ENCODE peak calls at places on chromosomes 5 and 9, in ten cellular contexts. L is neural crest cell, O is tibial nerve, G is A549, A is B cell, T is endothelial cell, D is lower leg skin, J is tibial artery, Z is foreskin fibroblast, P is MCF 10A. V is an unnamed sample.
A peak's percentile ranks its signal among the peaks of the same experiment; 100 is the strongest.

GRCh38 chr5:178466342-178466741 is 123.9 kb downstream of the COL23A1 start:
- DNase-seq in A (no peak), L (no peak), O (no peak), Z (no peak), D (peak; percentile 76), T (no peak), J (no peak), P (no peak), G (no peak), V (no peak)

GRCh38 chr5:170843870-170844269 is 17.9 kb upstream of the RANBP17 start:
- DNase-seq in O (no peak), G (no peak), L (no peak), Z (no peak), P (no peak), T (no peak), J (no peak), D (no peak), A (no peak), V (no peak)

GRCh38 chr5:139126711-139127111 is 71.5 kb downstream of the SIL1 start:
- DNase-seq in Z (no peak), O (no peak), L (no peak), J (no peak), T (no peak), P (no peak), A (no peak), G (no peak), D (no peak), V (no peak)

GRCh38 chr9:120394058-120394669 is 185.8 kb downstream of the CDK5RAP2 start:
- DNase-seq in O (no peak), J (no peak), Z (peak; percentile 97), L (no peak), A (peak; percentile 35), D (peak; percentile 8), G (no peak), P (peak; percentile 93), T (no peak), V (no peak)

GRCh38 chr9:76688471-76689238 is 75.6 kb upstream of the PCA3 start:
- DNase-seq in D (no peak), G (no peak), P (peak; percentile 64), A (no peak), O (no peak), J (no peak), Z (peak; percentile 77), T (no peak), L (no peak), V (no peak)

GRCh38 chr9:29212590-29213373 is 1639.5 kb upstream of the C9orf72 start:
- DNase-seq in G (peak; percentile 44), D (no peak), P (peak; percentile 59), L (peak; percentile 29), T (peak; percentile 58), J (no peak), A (no peak), Z (no peak), O (no peak), V (peak; percentile 45)

GRCh38 chr5:2739360-2740050 is 12.0 kb downstream of the IRX2 start:
- DNase-seq in Z (peak; percentile 67), J (no peak), A (no peak), L (peak; percentile 33), P (peak; percentile 27), G (no peak), D (peak; percentile 87), T (peak; percentile 41), O (no peak), V (no peak)

GRCh38 chr5:191036-191948 is at the start of gene LRRC14B:
- DNase-seq in A (no peak), G (no peak), L (no peak), D (no peak), Z (no peak), J (no peak), T (no peak), O (no peak), P (no peak), V (peak; percentile 64)

GRCh38 chr5:44292736-44293135 is 96.5 kb downstream of the FGF10 start:
- DNase-seq in O (no peak), G (no peak), L (no peak), Z (no peak), P (no peak), T (no peak), D (no peak), J (no peak), A (no peak), V (no peak)

GRCh38 chr5:115855959-115856358 is 14.2 kb downstream of the AP3S1 start:
- DNase-seq in G (no peak), A (no peak), Z (peak; percentile 54), D (no peak), J (no peak), L (no peak), T (no peak), P (peak; percentile 75), O (no peak), V (no peak)

GRCh38 chr9:36091028-36091953 is 45.2 kb upstream of the GLIPR2 start:
- DNase-seq in L (no peak), T (no peak), A (no peak), P (peak; percentile 27), Z (peak; percentile 51), O (no peak), G (no peak), J (no peak), D (no peak), V (no peak)

GRCh38 chr5:154460172-154460571 is 14.4 kb downstream of the SAP30L start:
- DNase-seq in A (no peak), L (no peak), O (no peak), T (no peak), G (no peak), D (no peak), P (no peak), Z (no peak), J (no peak), V (no peak)

GRCh38 chr5:122907238-122907637 is 61.8 kb downstream of the SNX24 start:
- DNase-seq in O (no peak), J (no peak), L (no peak), T (no peak), A (no peak), G (peak; percentile 35), P (peak; percentile 66), Z (peak; percentile 51), D (no peak), V (no peak)

GRCh38 chr5:111278824-111279504 is 54.8 kb downstream of the CAMK4 start:
- DNase-seq in G (peak; percentile 35), D (peak; percentile 89), Z (peak; percentile 43), L (peak; percentile 66), J (peak; percentile 38), T (peak; percentile 88), A (peak; percentile 60), O (peak; percentile 60), P (peak; percentile 74), V (peak; percentile 49)

GRCh38 chr9:77981332-77981731 is 50.3 kb downstream of the GNAQ start:
- DNase-seq in L (no peak), P (peak; percentile 82), T (no peak), J (no peak), D (no peak), A (no peak), O (no peak), Z (peak; percentile 64), G (no peak), V (no peak)

GRCh38 chr9:136623849-136624183 is 38.9 kb upstream of the EGFL7 start:
- DNase-seq in G (no peak), D (no peak), T (no peak), O (no peak), L (no peak), J (no peak), P (peak; percentile 95), Z (no peak), A (no peak), V (no peak)

GRCh38 chr5:93892481-93892880 is 151.1 kb upstream of the POU5F2 start:
- DNase-seq in T (no peak), A (no peak), D (no peak), L (no peak), P (no peak), J (no peak), O (no peak), Z (no peak), G (no peak), V (no peak)

DNA sequence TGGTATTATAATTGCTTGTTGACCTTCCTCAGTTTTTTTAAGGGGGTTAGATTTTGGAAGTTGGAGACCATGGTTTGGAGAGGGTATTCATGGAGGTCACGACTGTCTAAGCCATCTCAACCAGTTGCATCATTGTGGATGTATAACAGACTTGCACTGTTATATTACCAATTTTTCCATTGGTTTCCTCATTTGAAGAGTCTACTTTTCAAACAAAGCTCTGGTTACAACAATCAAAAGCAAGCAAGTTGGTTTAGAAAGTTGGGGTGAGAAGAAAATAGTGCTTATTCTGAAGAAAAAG is 103.3 kb downstream of the RPS23 start:
- DNase-seq in J (no peak), L (no peak), P (no peak), O (no peak), A (no peak), G (no peak), Z (no peak), T (no peak), D (no peak), V (no peak)
- TF ChIP-seq CTCF in J (no peak), L (peak; percentile 0), P (no peak), O (no peak), A (no peak), G (no peak), Z (no peak), T (peak; percentile 17), D (no peak), V (no peak)

GRCh38 chr5:164422400-164422799 is 917.0 kb downstream of the MAT2B start:
- DNase-seq in J (no peak), A (no peak), D (no peak), O (no peak), G (no peak), P (peak; percentile 8), T (peak; percentile 45), L (peak; percentile 2), Z (peak; percentile 1), V (no peak)
- TF ChIP-seq CTCF in J (no peak), A (no peak), D (no peak), O (no peak), G (no peak), P (no peak), T (no peak), L (peak; percentile 32), Z (no peak), V (no peak)

DNA sequence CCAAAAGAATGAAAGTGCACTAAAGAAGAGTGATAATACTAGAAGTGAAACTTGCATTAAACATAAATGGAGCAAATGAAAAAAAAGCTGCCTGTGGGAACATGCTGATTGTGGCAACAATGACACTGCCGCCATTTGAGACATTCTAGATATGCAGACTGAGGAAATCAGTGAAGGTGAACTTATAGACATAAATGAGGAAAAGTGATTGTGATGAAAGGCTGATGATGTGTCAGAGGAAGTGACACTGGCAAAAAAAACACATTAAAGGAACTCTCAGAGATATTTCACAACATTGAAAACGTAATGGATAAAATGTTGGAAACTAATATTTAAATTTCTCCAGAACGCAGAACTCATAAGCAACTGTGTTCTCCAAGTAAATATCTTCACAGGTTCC is 1.2 kb downstream of the ERCC8 start:
- DNase-seq in G (no peak), P (peak; percentile 30), J (no peak), O (no peak), Z (peak; percentile 6), A (no peak), D (no peak), T (no peak), L (no peak), V (no peak)
- TF ChIP-seq CTCF in G (no peak), P (no peak), J (no peak), O (no peak), Z (no peak), A (no peak), D (no peak), T (no peak), L (no peak), V (no peak)

GRCh38 chr9:33903157-33903780 is 86.3 kb downstream of the UBE2R2 start:
- DNase-seq in A (no peak), D (no peak), L (no peak), T (no peak), P (no peak), G (no peak), J (no peak), Z (no peak), O (no peak), V (no peak)
- TF ChIP-seq CTCF in A (no peak), D (no peak), L (no peak), T (no peak), P (no peak), G (no peak), J (no peak), Z (no peak), O (no peak), V (no peak)